ENCODE peak calls at places on chromosomes 4 and X, in six cellular contexts. L is BJ; V is pancreas; H is ovary; F is CD8-positive, alpha-beta memory T cell; N is cardiac fibroblast. E is an unnamed sample.

GRCh38 chr4:149884046-149884445 is 68.4 kb upstream of the IQCM start:
- DNase-seq in L (no peak), V (no peak), H (no peak), F (no peak), N (peak; percentile 50), E (peak; percentile 26)

GRCh38 chr4:154528866-154529265 is 21.3 kb downstream of the PLRG1 start:
- DNase-seq in L (no peak), V (no peak), H (no peak), F (no peak), N (peak; percentile 17), E (no peak)

GRCh38 chrX:72060196-72060974 is 71.3 kb downstream of the RTL5 start:
- DNase-seq in L (no peak), V (no peak), H (no peak), F (no peak), N (peak; percentile 23), E (no peak)

GRCh38 chr4:121462660-121463261 is 81.9 kb upstream of the QRFPR start:
- DNase-seq in L (peak; percentile 8), V (peak; percentile 29), H (no peak), F (peak; percentile 11), N (peak; percentile 84), E (peak; percentile 70)

GRCh38 chr4:151745727-151746231 is 15.0 kb downstream of the GATB start:
- DNase-seq in L (peak; percentile 39), V (no peak), H (no peak), F (no peak), N (peak; percentile 54), E (no peak)

GRCh38 chr4:26082565-26082964 is 168.5 kb downstream of the SMIM20 start:
- DNase-seq in L (no peak), V (no peak), H (no peak), F (no peak), N (no peak), E (no peak)

GRCh38 chrX:13008189-13008533 is 33.3 kb downstream of the TMSB4X start:
- DNase-seq in L (no peak), V (no peak), H (no peak), F (no peak), N (no peak), E (no peak)

GRCh38 chr4:77845929-77846328 is 16.7 kb upstream of the MRPL1 start:
- DNase-seq in L (no peak), V (no peak), H (no peak), F (no peak), N (no peak), E (no peak)

GRCh38 chrX:106898462-106898861 is 4.7 kb downstream of the RIPPLY1 start:
- DNase-seq in L (no peak), V (peak; percentile 7), H (no peak), F (no peak), N (peak; percentile 74), E (no peak)

GRCh38 chr4:23828779-23829178 is 61.1 kb downstream of the PPARGC1A start:
- DNase-seq in L (no peak), V (no peak), H (no peak), F (no peak), N (no peak), E (no peak)

GRCh38 chr4:168621806-168622589 is 125.1 kb downstream of the PALLD start:
- DNase-seq in L (peak; percentile 66), V (no peak), H (no peak), F (no peak), N (peak; percentile 48), E (no peak)

GRCh38 chrX:12421918-12422317 is 283.6 kb downstream of the FRMPD4 start:
- DNase-seq in L (no peak), V (no peak), H (no peak), F (no peak), N (peak; percentile 41), E (no peak)

GRCh38 chrX:53882331-53882730 is 161.9 kb downstream of the PHF8 start:
- DNase-seq in L (no peak), V (peak; percentile 48), H (no peak), F (no peak), N (peak; percentile 84), E (no peak)

GRCh38 chr4:16582526-16582925 is 315.9 kb downstream of the LDB2 start:
- DNase-seq in L (no peak), V (no peak), H (no peak), F (no peak), N (no peak), E (no peak)

GRCh38 chrX:45001038-45001437 is 128.1 kb downstream of the KDM6A start:
- DNase-seq in L (no peak), V (no peak), H (no peak), F (no peak), N (no peak), E (no peak)

GRCh38 chr4:16124232-16124631 is 40.4 kb upstream of the PROM1 start:
- DNase-seq in L (no peak), V (no peak), H (no peak), F (no peak), N (peak; percentile 6), E (peak; percentile 16)

GRCh38 chr4:184170996-184171395 is 46.7 kb downstream of the ENPP6 start:
- DNase-seq in L (no peak), V (no peak), H (no peak), F (no peak), N (peak; percentile 7), E (no peak)

GRCh38 chr4:99135541-99136173 is 8.4 kb downstream of the ADH4 start:
- DNase-seq in L (no peak), V (no peak), H (no peak), F (no peak), N (no peak), E (no peak)

GRCh38 chr4:79578613-79579012 is 170.6 kb upstream of the GK2 start:
- DNase-seq in L (no peak), V (no peak), H (no peak), F (no peak), N (no peak), E (no peak)

DNA sequence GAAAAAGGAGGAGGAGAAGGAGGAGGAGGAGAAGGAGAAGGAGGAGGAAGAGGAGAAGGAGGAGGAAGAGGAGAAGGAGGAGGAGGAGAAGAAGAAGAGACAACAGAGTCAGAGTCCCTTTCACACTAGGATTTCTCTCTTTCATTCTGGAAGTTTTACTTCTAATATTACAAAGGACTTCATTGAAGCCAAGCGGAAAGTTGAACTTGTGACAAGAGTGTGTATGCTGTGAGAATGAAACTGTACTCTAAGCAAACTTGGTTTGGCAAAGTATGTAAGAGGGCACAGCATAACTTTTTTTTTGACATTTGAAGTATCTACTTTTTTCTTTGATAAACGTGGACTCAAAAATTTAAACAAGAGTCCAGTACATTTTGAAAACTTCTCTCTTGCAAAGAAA is 48.0 kb downstream of the CXCL8 start:
- DNase-seq in L (no peak), V (no peak), H (no peak), F (no peak), N (no peak), E (no peak)
- H3K4me3 ChIP-seq in L (no peak overlapping the region), V (no peak overlapping the region), H (no peak overlapping the region), F (no peak overlapping the region), N (no peak overlapping the region), E (no peak overlapping the region)

GRCh38 chr4:173871643-173872042 is 341.6 kb upstream of the HAND2 start:
- DNase-seq in L (no peak), V (no peak), H (no peak), F (no peak), N (no peak), E (no peak)
- H3K4me3 ChIP-seq in L (no peak overlapping the region), V (no peak overlapping the region), H (no peak overlapping the region), F (no peak overlapping the region), N (no peak overlapping the region), E (no peak overlapping the region)

GRCh38 chr4:140113653-140114052 is 40.3 kb downstream of the MAML3 start:
- DNase-seq in L (no peak), V (no peak), H (no peak), F (no peak), N (no peak), E (no peak)

GRCh38 chr4:140109626-140110213 is 44.3 kb downstream of the MAML3 start:
- DNase-seq in L (no peak), V (no peak), H (no peak), F (no peak), N (no peak), E (no peak)

GRCh38 chr4:140110542-140110941 is 43.4 kb downstream of the MAML3 start:
- DNase-seq in L (no peak), V (no peak), H (no peak), F (no peak), N (no peak), E (no peak)

GRCh38 chr4:140115140-140115539 is 38.8 kb downstream of the MAML3 start:
- DNase-seq in L (no peak), V (no peak), H (no peak), F (no peak), N (no peak), E (no peak)

GRCh38 chr4:140112576-140112975 is 41.4 kb downstream of the MAML3 start:
- DNase-seq in L (no peak), V (no peak), H (no peak), F (no peak), N (no peak), E (no peak)
- H3K4me3 ChIP-seq in L (no peak overlapping the region), V (no peak overlapping the region), H (no peak overlapping the region), F (no peak overlapping the region), N (no peak overlapping the region), E (no peak overlapping the region)

DNA sequence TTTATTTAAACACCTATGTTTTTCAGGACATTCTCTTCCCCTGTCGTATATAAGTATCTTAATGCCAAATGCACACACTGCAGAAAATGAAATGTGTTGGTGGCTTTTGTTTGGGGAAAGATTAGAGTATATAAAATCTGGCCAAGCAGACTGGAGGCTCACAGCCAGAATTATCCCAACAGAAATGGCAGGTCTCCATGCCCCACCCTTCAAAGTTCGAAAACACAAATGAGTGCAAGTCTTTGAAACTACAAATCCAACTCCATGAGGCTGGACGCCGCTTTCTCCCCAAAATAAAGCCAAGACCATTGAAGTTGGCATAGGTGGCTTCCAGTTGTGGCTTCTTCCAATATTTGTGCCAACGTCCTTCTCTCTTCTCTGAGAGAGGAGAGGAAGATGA is 72.0 kb downstream of the APBB2 start:
- DNase-seq in L (no peak), V (no peak), H (peak; percentile 45), F (no peak), N (peak; percentile 56), E (no peak)
- H3K4me3 ChIP-seq in L (no peak overlapping the region), V (no peak overlapping the region), H (no peak overlapping the region), F (no peak overlapping the region), N (no peak overlapping the region), E (no peak overlapping the region)

GRCh38 chrX:152992120-152992519 is 1.8 kb downstream of the PNMA5 start:
- DNase-seq in L (no peak), V (no peak), H (no peak), F (no peak), N (no peak), E (no peak)

GRCh38 chrX:152989292-152989658 is 4.6 kb downstream of the PNMA5 start:
- DNase-seq in L (no peak), V (no peak), H (no peak), F (no peak), N (peak; percentile 27), E (no peak)

GRCh38 chrX:152987801-152988200 is 6.1 kb downstream of the PNMA5 start:
- DNase-seq in L (no peak), V (no peak), H (no peak), F (no peak), N (no peak), E (no peak)

GRCh38 chrX:152991123-152991522 is 2.8 kb downstream of the PNMA5 start:
- DNase-seq in L (no peak), V (no peak), H (no peak), F (no peak), N (no peak), E (no peak)

GRCh38 chrX:152988536-152989291 is 5.2 kb downstream of the PNMA5 start:
- DNase-seq in L (no peak), V (no peak), H (no peak), F (no peak), N (no peak), E (no peak)
- H3K4me3 ChIP-seq in L (no peak overlapping the region), V (no peak overlapping the region), H (no peak overlapping the region), F (no peak overlapping the region), N (no peak overlapping the region), E (no peak overlapping the region)